ENCODE peak calls at places on chromosomes 6 and 20, in six cellular contexts. B is stimulated activated CD8-positive, alpha-beta memory T cell treated with anti-CD3 and anti-CD28 coated beads, Interleukin-7, amount 100 ng/mL, for 1 hour; X is GM10248; J is activated naive CD4-positive, alpha-beta T cell; Z is stimulated activated CD4-positive, alpha-beta T cell treated with anti-CD3 and anti-CD28 coated beads, Interleukin-1b, Interleukin-23, amount 100 ng/mL, for 24 hours; S is foreskin keratinocyte. M is an unnamed sample.

GRCh38 chr6:35016417-35017221 is 124.5 kb downstream of the TCP11 start:
- DNase-seq in S (no peak), X (no peak), Z (no peak), J (no peak), B (no peak), M (no peak)

GRCh38 chr20:35592339-35592960 is 23.2 kb upstream of the SPAG4 start:
- DNase-seq in Z (no peak), X (no peak), S (no peak), B (no peak), J (no peak), M (no peak)

GRCh38 chr6:81788748-81789147 is 36.3 kb upstream of the TENT5A start:
- DNase-seq in B (no peak), Z (no peak), S (no peak), X (no peak), J (no peak), M (no peak)

GRCh38 chr6:1297746-1298145 is 14.2 kb upstream of the FOXQ1 start:
- DNase-seq in X (no peak), S (peak), Z (no peak), J (no peak), B (no peak), M (no peak)

GRCh38 chr6:8888468-8888867 is 453.1 kb upstream of the SLC35B3 start:
- DNase-seq in Z (no peak), S (peak), B (no peak), J (no peak), X (peak), M (no peak)

GRCh38 chr20:25574411-25574810 is 10.9 kb downstream of the NINL start:
- DNase-seq in J (no peak), Z (no peak), X (no peak), S (no peak), B (no peak), M (no peak)

GRCh38 chr6:125974214-125974866 is 12.0 kb upstream of the TRMT11 start:
- DNase-seq in B (no peak), X (peak), Z (no peak), S (no peak), J (no peak), M (no peak)

GRCh38 chr6:35586542-35586941 is 73.8 kb upstream of the TULP1 start:
- DNase-seq in X (no peak), J (no peak), S (no peak), Z (no peak), B (no peak), M (no peak)

GRCh38 chr20:38113401-38114325 is 51.4 kb downstream of the TGM2 start:
- DNase-seq in X (no peak), S (no peak), B (no peak), J (no peak), Z (no peak), M (no peak)

GRCh38 chr20:58053391-58054055 is 174.9 kb downstream of the ANKRD60 start:
- DNase-seq in J (no peak), Z (no peak), X (no peak), S (no peak), B (no peak), M (no peak)

GRCh38 chr6:87755697-87756671 is 54.0 kb upstream of the AKIRIN2 start:
- DNase-seq in J (no peak), S (no peak), X (no peak), Z (no peak), B (no peak), M (peak)

GRCh38 chr20:50305636-50306477 is 115.2 kb downstream of the CEBPB start:
- DNase-seq in B (no peak), S (no peak), Z (no peak), J (no peak), X (no peak), M (no peak)

GRCh38 chr20:48275737-48276342 is 490.6 kb upstream of the SULF2 start:
- DNase-seq in B (no peak), J (no peak), X (no peak), Z (no peak), S (no peak), M (no peak)

GRCh38 chr20:25538838-25539665 is 46.3 kb downstream of the NINL start:
- DNase-seq in X (no peak), B (no peak), Z (no peak), S (no peak), J (no peak), M (no peak)